ENCODE peak calls at places on chromosomes 16 and 17, in four cellular contexts. E is RWPE1, J is GM23338, Z is colonic mucosa. A is an unnamed sample.

GRCh38 chr17:70034158-70034557 is 40.9 kb upstream of the KCNJ16 start:
- DNase-seq in J (no peak), Z (no peak), E (no peak), A (no peak)

GRCh38 chr17:82613283-82614094 is 34.8 kb downstream of the WDR45B start:
- DNase-seq in Z (no peak), E (no peak), J (peak), A (no peak)

GRCh38 chr17:48311324-48311723 is 118.7 kb downstream of the SKAP1 start:
- DNase-seq in J (no peak), Z (no peak), E (no peak), A (no peak)

GRCh38 chr17:45232514-45233422 is 11.1 kb downstream of the FMNL1 start:
- DNase-seq in Z (no peak), E (no peak), J (no peak), A (no peak)

GRCh38 chr17:27282054-27282501 is 11.8 kb upstream of the WSB1 start:
- DNase-seq in J (no peak), Z (no peak), E (no peak), A (no peak)

GRCh38 chr17:76261421-76262215 is 3.5 kb upstream of the UBALD2 start:
- DNase-seq in J (no peak), E (no peak), Z (no peak), A (no peak)

GRCh38 chr16:66752379-66752778 is 970 bp upstream of the DYNC1LI2 start:
- DNase-seq in J (no peak), Z (no peak), E (no peak), A (no peak)

GRCh38 chr17:39306509-39307212 is 80.9 kb upstream of the STAC2 start:
- DNase-seq in Z (no peak), E (no peak), J (no peak), A (no peak)

GRCh38 chr17:21029032-21029431 is 13.8 kb downstream of the USP22 start:
- DNase-seq in E (peak), Z (no peak), J (no peak), A (no peak)

GRCh38 chr17:1087381-1088241 is 90.7 kb downstream of the TIMM22 start:
- DNase-seq in E (peak), J (peak), Z (peak), A (peak)

GRCh38 chr16:81697321-81697885 is 81.7 kb upstream of the PLCG2 start:
- DNase-seq in J (peak), Z (peak), E (peak), A (peak)

GRCh38 chr16:54938351-54939346 is 8.0 kb downstream of the IRX5 start:
- DNase-seq in Z (no peak), E (no peak), J (peak), A (no peak)

GRCh38 chr16:66326995-66327513 is 39.4 kb upstream of the CDH5 start:
- DNase-seq in J (no peak), E (no peak), Z (peak), A (no peak)

GRCh38 chr16:65908568-65908967 is 457.9 kb upstream of the CDH5 start:
- DNase-seq in E (no peak), J (peak), Z (no peak), A (no peak)

GRCh38 chr17:79730437-79730768 is 340 bp upstream of the ENPP7 start:
- DNase-seq in E (no peak), J (no peak), Z (no peak), A (no peak)

GRCh38 chr16:4298761-4299522 is 16.9 kb upstream of the GLIS2 start:
- DNase-seq in E (peak), J (peak), Z (peak), A (peak)

GRCh38 chr17:81399481-81400153 is 4.4 kb downstream of the BAHCC1 start:
- DNase-seq in E (no peak), Z (no peak), J (peak), A (no peak)

GRCh38 chr17:49055181-49055927 is 58.2 kb downstream of the IGF2BP1 start:
- DNase-seq in E (no peak), J (peak), Z (no peak), A (no peak)

GRCh38 chr16:25298165-25298872 is 40.7 kb upstream of the ZKSCAN2 start:
- DNase-seq in Z (no peak), J (no peak), E (no peak), A (no peak)

GRCh38 chr17:38428643-38429371 is 543 bp downstream of the ARHGAP23 start:
- DNase-seq in Z (no peak), E (peak), J (peak), A (peak)

GRCh38 chr17:64090144-64090543 is 39.8 kb downstream of the ERN1 start:
- DNase-seq in Z (no peak), E (no peak), J (no peak), A (no peak)

GRCh38 chr16:75378616-75379015 is 54.7 kb downstream of the CFDP1 start:
- DNase-seq in E (no peak), Z (no peak), J (no peak), A (no peak)

GRCh38 chr16:20898938-20899502 is 1.1 kb downstream of the DCUN1D3 start:
- DNase-seq in Z (no peak), E (no peak), J (no peak), A (no peak)

GRCh38 chr17:66661411-66661843 is 173.5 kb upstream of the CACNG5 start:
- DNase-seq in Z (no peak), E (peak), J (no peak), A (peak)

GRCh38 chr17:80742091-80742490 is 197.5 kb downstream of the RPTOR start:
- DNase-seq in Z (no peak), E (no peak), J (no peak), A (no peak)

DNA sequence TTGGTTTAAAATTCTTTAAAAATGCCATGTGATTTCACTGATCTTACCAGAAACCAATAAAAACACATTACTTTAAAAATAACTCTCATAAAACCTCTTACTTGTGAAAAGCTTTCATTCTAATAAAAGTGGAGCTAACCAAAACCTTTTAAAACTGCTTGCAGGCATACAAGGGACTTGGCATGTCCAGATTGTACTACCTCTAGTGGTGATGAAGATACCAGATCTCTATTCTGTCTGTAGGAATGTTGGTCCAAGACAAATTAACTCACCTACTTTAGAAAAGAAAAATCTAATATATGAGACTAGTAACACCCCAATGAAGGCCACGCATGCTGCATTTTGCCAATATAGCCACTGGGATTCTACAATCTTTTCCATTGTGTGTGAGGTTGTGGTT is 151.0 kb upstream of the SALL1 start:
- DNase-seq in J (no peak), Z (no peak), E (no peak), A (no peak)
- TF ChIP-seq CTCF in J (no peak), Z (no peak), E (no peak), A (no peak)

GRCh38 chr17:47295037-47295873 is 28.5 kb upstream of the EFCAB13 start:
- DNase-seq in E (no peak), J (no peak), Z (no peak), A (peak)
- TF ChIP-seq CTCF in E (no peak), J (no peak), Z (no peak), A (no peak)

DNA sequence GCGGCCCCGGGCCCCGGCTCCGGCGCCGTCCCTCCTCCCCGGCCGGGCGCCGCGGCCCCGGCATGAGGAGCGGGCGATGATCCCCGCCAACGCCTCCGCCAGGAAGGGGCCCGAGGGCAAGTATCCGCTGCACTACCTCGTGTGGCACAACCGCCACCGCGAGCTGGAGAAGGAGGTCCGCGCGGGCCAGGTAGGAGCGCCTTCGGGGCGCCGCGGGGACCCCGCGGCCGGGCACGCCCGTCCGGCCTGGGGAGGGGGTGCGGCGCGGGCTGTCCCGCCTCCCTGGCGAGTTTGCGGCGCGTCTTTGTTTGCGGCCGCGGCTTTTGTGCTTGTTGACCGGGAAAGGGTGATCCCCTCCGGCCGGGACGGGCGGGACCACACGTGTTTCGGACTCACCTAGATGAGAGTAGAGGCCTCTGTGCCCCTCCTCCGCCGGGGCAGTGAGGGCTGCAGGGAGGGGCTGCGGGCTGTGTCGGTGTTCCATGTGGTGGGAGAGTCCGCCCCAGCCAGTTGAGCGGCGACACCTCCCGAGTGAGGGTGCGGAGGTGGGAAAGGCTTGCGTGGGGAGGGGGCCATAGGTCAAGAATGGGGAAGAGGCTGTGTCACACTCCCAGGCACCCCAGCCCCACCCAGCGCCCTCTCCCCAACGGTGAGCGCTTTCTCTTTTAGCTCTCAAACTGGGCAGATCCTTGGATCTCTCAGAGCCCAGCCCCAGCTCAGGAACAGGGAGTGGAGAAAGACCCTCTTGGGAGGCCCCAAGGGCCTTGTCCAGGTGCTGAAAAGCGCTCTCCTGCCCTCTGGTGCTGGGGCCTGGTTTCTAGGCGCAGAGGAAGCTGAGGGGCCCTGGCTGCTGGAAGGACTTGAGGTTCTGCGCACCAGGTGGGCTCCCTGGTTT is 861 bp downstream of the ANKRD13B start:
- DNase-seq in Z (no peak), J (peak), E (peak), A (peak)
- TF ChIP-seq CTCF in Z (no peak), J (peak), E (peak), A (peak)

GRCh38 chr17:58527306-58527705 is 12.9 kb upstream of the MTMR4 start:
- DNase-seq in J (peak), Z (no peak), E (no peak), A (peak)
- TF ChIP-seq CTCF in J (peak), Z (no peak), E (no peak), A (no peak)

DNA sequence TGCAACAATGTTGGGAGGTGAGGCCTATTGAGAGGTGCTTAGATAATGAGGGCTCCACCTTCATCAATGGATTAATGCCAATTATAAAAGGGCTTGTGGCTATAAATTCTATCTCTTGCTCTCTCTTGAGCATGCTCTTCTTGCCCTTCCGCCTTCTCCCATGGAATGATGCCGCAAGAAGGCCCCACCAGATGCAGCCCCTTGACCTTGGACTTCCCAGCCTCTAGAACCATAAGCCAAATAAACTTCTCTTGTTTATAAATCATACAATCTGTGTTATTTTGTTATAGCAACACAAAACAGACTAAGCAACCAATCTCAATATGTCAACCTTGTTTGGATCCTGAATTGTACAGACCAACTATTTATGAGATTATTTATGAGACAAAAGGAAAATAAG is 20.0 kb downstream of the MYH10 start:
- DNase-seq in Z (no peak), E (no peak), J (no peak), A (no peak)
- TF ChIP-seq CTCF in Z (no peak), E (no peak), J (no peak), A (no peak)

GRCh38 chr17:19977360-19978205 is at the start of gene AKAP10:
- DNase-seq in Z (peak), J (peak), E (peak), A (peak)

GRCh38 chr17:19975601-19976000 is 2.0 kb downstream of the AKAP10 start:
- DNase-seq in J (no peak), Z (no peak), E (no peak), A (no peak)

GRCh38 chr17:19979917-19980770 is 2.5 kb upstream of the AKAP10 start:
- DNase-seq in J (peak), Z (peak), E (no peak), A (no peak)

GRCh38 chr17:19978803-19979202 is 1.2 kb upstream of the AKAP10 start:
- DNase-seq in Z (no peak), J (no peak), E (no peak), A (no peak)

GRCh38 chr17:19978206-19978802 is 676 bp upstream of the AKAP10 start:
- DNase-seq in Z (peak), J (peak), E (no peak), A (no peak)
- TF ChIP-seq CTCF in Z (no peak), J (no peak), E (no peak), A (no peak)

DNA sequence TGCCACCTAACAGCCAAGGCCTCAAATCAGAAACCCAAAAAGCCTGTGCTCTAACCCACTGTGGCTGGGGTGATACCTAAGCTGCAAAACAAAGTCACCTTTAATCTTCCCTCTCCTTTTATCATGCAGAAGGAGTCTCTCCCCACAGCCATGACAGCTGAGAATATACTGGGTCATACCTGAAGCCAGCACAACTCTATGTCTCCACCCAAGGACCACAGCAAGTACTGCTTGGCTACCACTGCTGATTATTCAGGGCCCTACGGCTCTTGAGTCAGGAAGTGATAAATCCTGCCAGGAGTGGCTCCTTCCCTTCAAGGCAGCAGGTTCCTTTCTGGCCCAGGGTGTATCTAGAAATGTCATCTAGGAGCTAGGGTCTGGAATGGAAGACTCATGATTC is 151.5 kb upstream of the TOM1L1 start:
- DNase-seq in J (peak), Z (no peak), E (no peak), A (no peak)
- TF ChIP-seq CTCF in J (peak), Z (no peak), E (no peak), A (no peak)

GRCh38 chr16:86406056-86406455 is 104.3 kb upstream of the FOXF1 start:
- DNase-seq in J (no peak), E (no peak), Z (no peak), A (no peak)
- TF ChIP-seq CTCF in J (no peak), E (no peak), Z (no peak), A (no peak)

GRCh38 chr16:72848759-72849664 is 198.9 kb downstream of the ZFHX3 start:
- DNase-seq in Z (peak), J (no peak), E (peak), A (peak)
- TF ChIP-seq CTCF in Z (no peak), J (no peak), E (no peak), A (no peak)

A was measured in Calu3.